ENCODE peak calls at places on chromosomes 11 and 22, in six cellular contexts. V is PC-3, F is neuronal stem cell, C is HCT116, D is GM23248, I is IMR-90. R is an unnamed sample.
A peak's percentile ranks its signal among the peaks of the same experiment; 100 is the strongest.

GRCh38 chr22:17258015-17258827 is 39.0 kb upstream of the ADA2 start:
- DNase-seq in C (no peak), V (peak; percentile 2), I (no peak), D (peak; percentile 15), F (peak; percentile 75), R (peak; percentile 65)

GRCh38 chr11:43880640-43881159 is at the start of gene ALKBH3:
- DNase-seq in V (peak; percentile 91), F (peak; percentile 69), C (peak; percentile 87), D (peak; percentile 97), I (peak; percentile 95), R (peak; percentile 85)

GRCh38 chr11:17734418-17734911 is at the start of gene KCNC1:
- DNase-seq in I (peak; percentile 34), V (no peak), D (peak; percentile 67), F (peak; percentile 65), C (no peak), R (no peak)

GRCh38 chr11:95218149-95218548 is 12.9 kb downstream of the SESN3 start:
- DNase-seq in I (no peak), F (no peak), V (no peak), D (no peak), C (no peak), R (no peak)

GRCh38 chr22:23282089-23282501 is 101.8 kb downstream of the BCR start:
- DNase-seq in I (peak; percentile 69), F (no peak), V (peak; percentile 91), D (peak; percentile 82), C (peak; percentile 51), R (peak; percentile 95)

GRCh38 chr22:50012201-50013181 is at the start of gene IL17REL:
- DNase-seq in V (peak; percentile 20), D (peak; percentile 40), F (no peak), C (no peak), I (peak; percentile 10), R (no peak)

GRCh38 chr11:72519220-72519881 is 85.0 kb upstream of the CLPB start:
- DNase-seq in D (peak; percentile 62), V (no peak), I (peak; percentile 12), F (no peak), C (no peak), R (no peak)

GRCh38 chr22:17633217-17633997 is 4.9 kb upstream of the ATP6V1E1 start:
- DNase-seq in D (peak; percentile 67), V (peak; percentile 95), F (no peak), C (peak; percentile 87), I (peak; percentile 92), R (peak; percentile 97)

GRCh38 chr11:75655619-75656018 is 13.2 kb downstream of the MAP6 start:
- DNase-seq in V (no peak), D (no peak), C (no peak), F (no peak), I (peak; percentile 55), R (no peak)

GRCh38 chr22:41825376-41825775 is 7.5 kb upstream of the SREBF2 start:
- DNase-seq in I (peak; percentile 42), C (no peak), D (peak; percentile 45), V (no peak), F (no peak), R (no peak)

GRCh38 chr11:98793276-98793675 is 227.5 kb upstream of the CNTN5 start:
- DNase-seq in V (no peak), F (no peak), C (no peak), D (no peak), I (no peak), R (no peak)

GRCh38 chr11:46006418-46007070 is 84.1 kb downstream of the LARGE2 start:
- DNase-seq in D (peak; percentile 82), I (peak; percentile 84), C (peak; percentile 63), V (peak; percentile 83), F (peak; percentile 64), R (peak; percentile 57)

GRCh38 chr11:46480909-46481308 is 89.3 kb upstream of the CHRM4 start:
- DNase-seq in I (no peak), D (no peak), C (no peak), F (no peak), V (no peak), R (no peak)

GRCh38 chr22:45888221-45889092 is 88.5 kb downstream of the WNT7B start:
- DNase-seq in I (no peak), V (no peak), D (no peak), F (no peak), C (no peak), R (no peak)

GRCh38 chr22:48427731-48428211 is 1399.9 kb downstream of the BRD1 start:
- DNase-seq in I (no peak), V (no peak), D (no peak), F (no peak), C (no peak), R (no peak)

GRCh38 chr11:117026593-117027330 is 71.5 kb downstream of the SIK3 start:
- DNase-seq in C (peak; percentile 19), I (peak; percentile 90), F (no peak), V (peak; percentile 91), D (peak; percentile 89), R (peak; percentile 59)

GRCh38 chr11:114340311-114341131 is 44.3 kb downstream of the NNMT start:
- DNase-seq in V (peak; percentile 85), I (peak; percentile 82), F (peak; percentile 45), C (peak; percentile 51), D (peak; percentile 92), R (peak; percentile 57)

GRCh38 chr11:60925685-60926267 is 1.5 kb downstream of the TMEM132A start:
- DNase-seq in C (no peak), I (peak; percentile 89), V (peak; percentile 91), F (no peak), D (peak; percentile 85), R (peak; percentile 93)

GRCh38 chr11:41431784-41432183 is 27.7 kb downstream of the LRRC4C start:
- DNase-seq in I (no peak), D (no peak), V (no peak), C (no peak), F (no peak), R (no peak)

GRCh38 chr22:44357296-44357961 is 44.7 kb upstream of the SHISAL1 start:
- DNase-seq in V (no peak), F (no peak), C (no peak), I (no peak), D (no peak), R (no peak)

GRCh38 chr11:3810951-3811350 is 2.6 kb downstream of the PGAP2 start:
- DNase-seq in V (no peak), I (peak; percentile 26), C (no peak), D (peak; percentile 34), F (no peak), R (no peak)

GRCh38 chr11:83292709-83293435 is 6.7 kb upstream of the CCDC90B start:
- DNase-seq in I (peak; percentile 73), F (peak; percentile 58), D (peak; percentile 93), V (peak; percentile 84), C (peak; percentile 39), R (peak; percentile 50)

GRCh38 chr11:10285148-10285802 is 8.7 kb downstream of the SBF2 start:
- DNase-seq in I (no peak), V (peak; percentile 32), C (no peak), F (no peak), D (no peak), R (no peak)

GRCh38 chr22:50146440-50147228 is 23.9 kb upstream of the PANX2 start:
- DNase-seq in C (peak; percentile 32), F (no peak), D (peak; percentile 42), I (peak; percentile 71), V (no peak), R (peak; percentile 54)

GRCh38 chr11:79705648-79706047 is 264.8 kb upstream of the TENM4 start:
- DNase-seq in C (no peak), I (no peak), D (no peak), V (no peak), F (no peak), R (no peak)

GRCh38 chr11:79708319-79708928 is 267.6 kb upstream of the TENM4 start:
- DNase-seq in V (peak; percentile 72), I (peak; percentile 50), C (no peak), F (peak; percentile 45), D (peak; percentile 43), R (peak; percentile 49)
- H2AFZ ChIP-seq in V (peak overlapping the region; percentile 13), I (no peak overlapping the region), C (no peak overlapping the region), F (peak overlapping the region; percentile 13), D (no peak overlapping the region), R (peak overlapping the region; percentile 26)

GRCh38 chr11:59668188-59668949 is 468 bp downstream of the PATL1 start:
- DNase-seq in C (no peak), V (peak; percentile 37), F (peak; percentile 78), I (peak; percentile 28), D (peak; percentile 77), R (peak; percentile 71)

GRCh38 chr11:59668950-59669610 is at the start of gene PATL1:
- DNase-seq in V (peak; percentile 99), C (peak; percentile 94), F (peak; percentile 97), I (peak; percentile 98), D (peak; percentile 100), R (peak; percentile 97)

GRCh38 chr11:59669611-59670009 is 773 bp upstream of the PATL1 start:
- DNase-seq in I (peak; percentile 49), F (no peak), D (peak; percentile 79), V (peak; percentile 41), C (no peak), R (peak; percentile 56)

GRCh38 chr11:59667812-59668187 is 1.0 kb downstream of the PATL1 start:
- DNase-seq in D (no peak), F (no peak), I (no peak), C (no peak), V (no peak), R (no peak)

DNA sequence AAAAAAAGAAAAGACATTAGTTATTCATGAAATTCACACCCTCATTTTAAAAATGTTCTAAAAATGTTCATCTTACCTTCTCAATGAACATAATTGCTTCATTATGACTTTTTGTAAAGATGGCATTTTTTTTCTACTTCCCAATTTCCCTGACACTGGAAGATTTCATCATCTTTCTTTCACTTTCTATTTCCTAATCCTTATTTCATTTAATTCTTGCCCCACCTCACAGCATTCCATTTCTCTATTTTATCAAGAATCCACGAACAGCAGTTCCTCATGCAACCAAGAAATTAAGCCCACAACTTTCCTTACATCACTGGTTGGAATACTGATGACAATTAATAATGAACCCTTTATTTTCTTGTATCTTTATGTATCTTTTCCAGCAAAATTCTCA is 1.9 kb downstream of the PATL1 start:
- DNase-seq in V (no peak), C (no peak), D (peak; percentile 57), F (no peak), I (peak; percentile 15), R (no peak)
- H3K4me3 ChIP-seq in V (peak overlapping the region; percentile 77), C (no peak overlapping the region), D (peak overlapping the region; percentile 84), F (no peak overlapping the region), I (no peak overlapping the region), R (peak overlapping the region; percentile 90)

GRCh38 chr11:67264886-67265632 is 1.2 kb upstream of the GRK2 start:
- DNase-seq in C (no peak), V (no peak), D (peak; percentile 43), I (no peak), F (no peak), R (peak; percentile 74)

GRCh38 chr11:67261942-67262681 is 4.2 kb upstream of the GRK2 start:
- DNase-seq in I (no peak), F (no peak), V (no peak), C (no peak), D (no peak), R (no peak)

GRCh38 chr11:67261635-67261941 is 4.7 kb upstream of the GRK2 start:
- DNase-seq in F (no peak), V (no peak), C (no peak), I (no peak), D (no peak), R (no peak)

GRCh38 chr11:67264260-67264659 is 2.0 kb upstream of the GRK2 start:
- DNase-seq in I (no peak), F (no peak), D (no peak), C (no peak), V (no peak), R (no peak)

GRCh38 chr11:67262731-67263675 is 3.3 kb upstream of the GRK2 start:
- DNase-seq in I (peak; percentile 76), V (peak; percentile 92), D (peak; percentile 94), F (no peak), C (peak; percentile 39), R (peak; percentile 81)
- H3K4me2 ChIP-seq in I (no peak overlapping the region), V (peak overlapping the region; percentile 38), D (peak overlapping the region; percentile 86), F (peak overlapping the region; percentile 2), C (peak overlapping the region; percentile 58), R (peak overlapping the region; percentile 42)

GRCh38 chr11:12186683-12187082 is 76.3 kb downstream of the MICAL2 start:
- DNase-seq in F (no peak), I (no peak), D (no peak), C (no peak), V (no peak), R (no peak)
- H2AFZ ChIP-seq in F (no peak overlapping the region), I (no peak overlapping the region), D (no peak overlapping the region), C (no peak overlapping the region), V (no peak overlapping the region), R (no peak overlapping the region)